ENCODE peak calls at places on chromosomes 7 and 10, in ten cellular contexts. U, X, V, A, F, O, Q, Z, B and M are unnamed samples.

GRCh38 chr10:22340362-22341189 is 4.7 kb upstream of the SPAG6 start:
- DNase-seq in U (peak; percentile 64), X (peak; percentile 74), V (peak; percentile 80), A (peak; percentile 43), F (peak; percentile 26), O (peak; percentile 66), Q (no peak), Z (peak; percentile 51), B (no peak), M (peak; percentile 57)

GRCh38 chr10:50645241-50645640 is 21.5 kb upstream of the SGMS1 start:
- DNase-seq in U (no peak), X (no peak), V (no peak), A (no peak), F (no peak), O (no peak), Q (no peak), Z (no peak), B (no peak), M (no peak)

GRCh38 chr10:126135177-126135576 is 238.8 kb downstream of the FANK1 start:
- DNase-seq in U (no peak), X (no peak), V (no peak), A (no peak), F (no peak), O (no peak), Q (no peak), Z (no peak), B (no peak), M (no peak)

GRCh38 chr7:101243786-101244384 is 996 bp downstream of the FIS1 start:
- DNase-seq in U (peak; percentile 72), X (no peak), V (no peak), A (no peak), F (no peak), O (no peak), Q (no peak), Z (no peak), B (no peak), M (no peak)

GRCh38 chr7:41825927-41826480 is 123.1 kb upstream of the INHBA start:
- DNase-seq in U (no peak), X (no peak), V (peak; percentile 59), A (no peak), F (no peak), O (no peak), Q (no peak), Z (no peak), B (no peak), M (no peak)

GRCh38 chr10:33478675-33479125 is 144.2 kb upstream of the NRP1 start:
- DNase-seq in U (no peak), X (no peak), V (no peak), A (no peak), F (no peak), O (no peak), Q (no peak), Z (no peak), B (no peak), M (no peak)

GRCh38 chr10:22308390-22308789 is 7.8 kb upstream of the COMMD3 start:
- DNase-seq in U (no peak), X (no peak), V (no peak), A (no peak), F (no peak), O (no peak), Q (no peak), Z (peak; percentile 36), B (no peak), M (no peak)

GRCh38 chr10:3395487-3395886 is 222.9 kb upstream of the PITRM1 start:
- DNase-seq in U (peak; percentile 25), X (no peak), V (no peak), A (no peak), F (no peak), O (no peak), Q (no peak), Z (no peak), B (no peak), M (no peak)

GRCh38 chr10:33073641-33074410 is 115.8 kb upstream of the ITGB1 start:
- DNase-seq in U (no peak), X (no peak), V (peak; percentile 10), A (no peak), F (no peak), O (no peak), Q (no peak), Z (no peak), B (no peak), M (no peak)

GRCh38 chr7:130242198-130243014 is 24.3 kb upstream of the CPA2 start:
- DNase-seq in U (peak; percentile 19), X (peak; percentile 54), V (peak; percentile 90), A (peak; percentile 14), F (no peak), O (peak; percentile 7), Q (peak; percentile 4), Z (peak; percentile 70), B (peak; percentile 25), M (peak; percentile 14)

GRCh38 chr7:90816511-90817142 is 220.5 kb downstream of the CDK14 start:
- DNase-seq in U (peak; percentile 13), X (no peak), V (peak; percentile 94), A (no peak), F (no peak), O (peak; percentile 24), Q (no peak), Z (no peak), B (no peak), M (no peak)

GRCh38 chr7:116776610-116777289 is 85.6 kb upstream of the CAPZA2 start:
- DNase-seq in U (no peak), X (no peak), V (peak; percentile 84), A (no peak), F (no peak), O (no peak), Q (no peak), Z (no peak), B (no peak), M (no peak)

GRCh38 chr10:92720306-92721165 is 30.8 kb downstream of the HHEX start:
- DNase-seq in U (no peak), X (no peak), V (no peak), A (no peak), F (no peak), O (no peak), Q (no peak), Z (no peak), B (no peak), M (no peak)

GRCh38 chr7:41431671-41432070 is 271.2 kb downstream of the INHBA start:
- DNase-seq in U (no peak), X (no peak), V (peak; percentile 41), A (no peak), F (no peak), O (no peak), Q (no peak), Z (no peak), B (no peak), M (no peak)

GRCh38 chr10:52232561-52233350 is 81.3 kb upstream of the DKK1 start:
- DNase-seq in U (peak; percentile 20), X (no peak), V (no peak), A (no peak), F (no peak), O (no peak), Q (no peak), Z (no peak), B (no peak), M (peak; percentile 7)

GRCh38 chr10:32225976-32226375 is 121.0 kb downstream of the EPC1 start:
- DNase-seq in U (no peak), X (no peak), V (no peak), A (no peak), F (no peak), O (no peak), Q (no peak), Z (no peak), B (no peak), M (no peak)

GRCh38 chr7:22356855-22357310 is at the start of gene RAPGEF5:
- DNase-seq in U (peak; percentile 7), X (no peak), V (peak; percentile 32), A (no peak), F (no peak), O (no peak), Q (no peak), Z (no peak), B (no peak), M (no peak)

GRCh38 chr7:142859829-142860228 is 5.0 kb downstream of the EPHB6 start:
- DNase-seq in U (no peak), X (no peak), V (peak; percentile 25), A (no peak), F (no peak), O (no peak), Q (no peak), Z (no peak), B (no peak), M (no peak)

GRCh38 chr10:73969224-73969811 is 28.6 kb upstream of the VCL start:
- DNase-seq in U (no peak), X (no peak), V (no peak), A (no peak), F (no peak), O (no peak), Q (no peak), Z (no peak), B (no peak), M (no peak)

GRCh38 chr10:87675396-87676376 is 16.0 kb downstream of the PAPSS2 start:
- DNase-seq in U (no peak), X (no peak), V (peak; percentile 68), A (no peak), F (no peak), O (no peak), Q (no peak), Z (no peak), B (no peak), M (no peak)

GRCh38 chr7:47152307-47152706 is 429.6 kb downstream of the TNS3 start:
- DNase-seq in U (no peak), X (no peak), V (no peak), A (no peak), F (no peak), O (no peak), Q (no peak), Z (no peak), B (no peak), M (no peak)

GRCh38 chr10:86391986-86392722 is 25.6 kb upstream of the GRID1 start:
- DNase-seq in U (no peak), X (no peak), V (no peak), A (no peak), F (no peak), O (no peak), Q (no peak), Z (no peak), B (no peak), M (no peak)

GRCh38 chr7:97009753-97010732 is 4.7 kb downstream of the DLX6 start:
- DNase-seq in U (no peak), X (no peak), V (no peak), A (no peak), F (no peak), O (no peak), Q (no peak), Z (no peak), B (no peak), M (no peak)

GRCh38 chr10:95308389-95309302 is 17.8 kb upstream of the PDLIM1 start:
- DNase-seq in U (no peak), X (peak; percentile 40), V (peak; percentile 98), A (no peak), F (no peak), O (no peak), Q (no peak), Z (no peak), B (no peak), M (no peak)

GRCh38 chr10:60305394-60305892 is 84.2 kb downstream of the ANK3 start:
- DNase-seq in U (no peak), X (no peak), V (peak; percentile 33), A (no peak), F (no peak), O (no peak), Q (no peak), Z (no peak), B (no peak), M (no peak)

GRCh38 chr10:84933402-84933801 is 605.0 kb downstream of the CCSER2 start:
- DNase-seq in U (no peak), X (no peak), V (no peak), A (no peak), F (no peak), O (no peak), Q (no peak), Z (no peak), B (no peak), M (no peak)

GRCh38 chr7:38424750-38425463 is 151.5 kb upstream of the TARP start:
- DNase-seq in U (no peak), X (no peak), V (no peak), A (no peak), F (no peak), O (no peak), Q (no peak), Z (no peak), B (no peak), M (no peak)

GRCh38 chr10:75402486-75403143 is 1.1 kb upstream of the ZNF503 start:
- DNase-seq in U (no peak), X (no peak), V (no peak), A (no peak), F (no peak), O (no peak), Q (no peak), Z (no peak), B (no peak), M (no peak)